ENCODE peak calls at places on chromosomes 1 and 21, in nine cellular contexts. One of them, this sample, is unnamed. For H3K4me1, the result is how much of the 10 kb centered on the place peaks cover.

GRCh38 chr1:226688056-226688748 is 50.9 kb downstream of the ITPKB start:
- DNase-seq in SK-N-SH: no peak
- DNase-seq in K562: no peak
- DNase-seq in prostate gland: no peak
- DNase-seq in H1: no peak
- DNase-seq in stomach: no peak
- DNase-seq in HCT116: no peak
- DNase-seq in GM12878: no peak
- DNase-seq in spleen: peak
- DNase-seq in this sample: no peak

GRCh38 chr1:156123356-156124196 is 9.1 kb downstream of the LMNA start:
- DNase-seq in SK-N-SH: peak
- DNase-seq in K562: peak
- DNase-seq in prostate gland: peak
- DNase-seq in H1: peak
- DNase-seq in stomach: peak
- DNase-seq in HCT116: peak
- DNase-seq in GM12878: peak
- DNase-seq in spleen: peak
- DNase-seq in this sample: peak

GRCh38 chr1:21372383-21372782 is 67.6 kb upstream of the NBPF3 start:
- DNase-seq in SK-N-SH: no peak
- DNase-seq in K562: peak
- DNase-seq in prostate gland: no peak
- DNase-seq in H1: no peak
- DNase-seq in stomach: no peak
- DNase-seq in HCT116: no peak
- DNase-seq in GM12878: no peak
- DNase-seq in spleen: no peak
- DNase-seq in this sample: no peak

GRCh38 chr1:159196543-159196942 is 8.1 kb upstream of the ACKR1 start:
- DNase-seq in SK-N-SH: no peak
- DNase-seq in K562: no peak
- DNase-seq in prostate gland: no peak
- DNase-seq in H1: peak
- DNase-seq in stomach: no peak
- DNase-seq in HCT116: no peak
- DNase-seq in GM12878: no peak
- DNase-seq in spleen: no peak
- DNase-seq in this sample: no peak

GRCh38 chr1:169368406-169368769 is 393 bp downstream of the BLZF1 start:
- DNase-seq in SK-N-SH: peak
- DNase-seq in K562: peak
- DNase-seq in prostate gland: peak
- DNase-seq in H1: no peak
- DNase-seq in stomach: peak
- DNase-seq in HCT116: no peak
- DNase-seq in GM12878: peak
- DNase-seq in spleen: peak
- DNase-seq in this sample: no peak

GRCh38 chr1:17184822-17185484 is 20.0 kb upstream of the PADI1 start:
- DNase-seq in SK-N-SH: no peak
- DNase-seq in K562: no peak
- DNase-seq in prostate gland: no peak
- DNase-seq in H1: peak
- DNase-seq in stomach: no peak
- DNase-seq in HCT116: no peak
- DNase-seq in GM12878: no peak
- DNase-seq in spleen: no peak
- DNase-seq in this sample: no peak

GRCh38 chr1:85148524-85149250 is 52.1 kb downstream of the SYDE2 start:
- DNase-seq in SK-N-SH: no peak
- DNase-seq in K562: no peak
- DNase-seq in prostate gland: no peak
- DNase-seq in H1: no peak
- DNase-seq in stomach: no peak
- DNase-seq in HCT116: no peak
- DNase-seq in GM12878: peak
- DNase-seq in spleen: no peak
- DNase-seq in this sample: no peak

GRCh38 chr1:75548721-75549480 is 62.0 kb downstream of the SLC44A5 start:
- DNase-seq in SK-N-SH: no peak
- DNase-seq in K562: no peak
- DNase-seq in prostate gland: no peak
- DNase-seq in H1: no peak
- DNase-seq in stomach: no peak
- DNase-seq in HCT116: no peak
- DNase-seq in GM12878: no peak
- DNase-seq in spleen: no peak
- DNase-seq in this sample: no peak

GRCh38 chr21:18951291-18952038 is 547.9 kb upstream of the TMPRSS15 start:
- DNase-seq in SK-N-SH: peak
- DNase-seq in K562: no peak
- DNase-seq in prostate gland: no peak
- DNase-seq in H1: peak
- DNase-seq in stomach: no peak
- DNase-seq in HCT116: no peak
- DNase-seq in GM12878: no peak
- DNase-seq in spleen: no peak
- DNase-seq in this sample: no peak

GRCh38 chr21:25175938-25176337 is 431.3 kb downstream of the MRPL39 start:
- DNase-seq in SK-N-SH: no peak
- DNase-seq in K562: no peak
- DNase-seq in prostate gland: no peak
- DNase-seq in H1: no peak
- DNase-seq in stomach: no peak
- DNase-seq in HCT116: no peak
- DNase-seq in GM12878: no peak
- DNase-seq in spleen: no peak
- DNase-seq in this sample: no peak

GRCh38 chr1:154743536-154744036 is 126.5 kb downstream of the KCNN3 start:
- DNase-seq in SK-N-SH: no peak
- DNase-seq in K562: no peak
- DNase-seq in prostate gland: no peak
- DNase-seq in H1: no peak
- DNase-seq in stomach: no peak
- DNase-seq in HCT116: no peak
- DNase-seq in GM12878: no peak
- DNase-seq in spleen: no peak
- DNase-seq in this sample: no peak

GRCh38 chr1:203503851-203504250 is 9.9 kb downstream of the OPTC start:
- DNase-seq in SK-N-SH: no peak
- DNase-seq in K562: no peak
- DNase-seq in prostate gland: no peak
- DNase-seq in H1: no peak
- DNase-seq in stomach: no peak
- DNase-seq in HCT116: no peak
- DNase-seq in GM12878: no peak
- DNase-seq in spleen: no peak
- DNase-seq in this sample: no peak

GRCh38 chr1:203505526-203506189 is 11.7 kb downstream of the OPTC start:
- DNase-seq in SK-N-SH: no peak
- DNase-seq in K562: no peak
- DNase-seq in prostate gland: no peak
- DNase-seq in H1: no peak
- DNase-seq in stomach: no peak
- DNase-seq in HCT116: no peak
- DNase-seq in GM12878: no peak
- DNase-seq in spleen: no peak
- DNase-seq in this sample: no peak

GRCh38 chr1:203506821-203507220 is 12.9 kb downstream of the OPTC start:
- DNase-seq in SK-N-SH: no peak
- DNase-seq in K562: no peak
- DNase-seq in prostate gland: no peak
- DNase-seq in H1: no peak
- DNase-seq in stomach: no peak
- DNase-seq in HCT116: no peak
- DNase-seq in GM12878: no peak
- DNase-seq in spleen: no peak
- DNase-seq in this sample: no peak

GRCh38 chr1:203507227-203507626 is 13.3 kb downstream of the OPTC start:
- DNase-seq in SK-N-SH: peak
- DNase-seq in K562: no peak
- DNase-seq in prostate gland: no peak
- DNase-seq in H1: no peak
- DNase-seq in stomach: no peak
- DNase-seq in HCT116: no peak
- DNase-seq in GM12878: no peak
- DNase-seq in spleen: no peak
- DNase-seq in this sample: no peak

DNA sequence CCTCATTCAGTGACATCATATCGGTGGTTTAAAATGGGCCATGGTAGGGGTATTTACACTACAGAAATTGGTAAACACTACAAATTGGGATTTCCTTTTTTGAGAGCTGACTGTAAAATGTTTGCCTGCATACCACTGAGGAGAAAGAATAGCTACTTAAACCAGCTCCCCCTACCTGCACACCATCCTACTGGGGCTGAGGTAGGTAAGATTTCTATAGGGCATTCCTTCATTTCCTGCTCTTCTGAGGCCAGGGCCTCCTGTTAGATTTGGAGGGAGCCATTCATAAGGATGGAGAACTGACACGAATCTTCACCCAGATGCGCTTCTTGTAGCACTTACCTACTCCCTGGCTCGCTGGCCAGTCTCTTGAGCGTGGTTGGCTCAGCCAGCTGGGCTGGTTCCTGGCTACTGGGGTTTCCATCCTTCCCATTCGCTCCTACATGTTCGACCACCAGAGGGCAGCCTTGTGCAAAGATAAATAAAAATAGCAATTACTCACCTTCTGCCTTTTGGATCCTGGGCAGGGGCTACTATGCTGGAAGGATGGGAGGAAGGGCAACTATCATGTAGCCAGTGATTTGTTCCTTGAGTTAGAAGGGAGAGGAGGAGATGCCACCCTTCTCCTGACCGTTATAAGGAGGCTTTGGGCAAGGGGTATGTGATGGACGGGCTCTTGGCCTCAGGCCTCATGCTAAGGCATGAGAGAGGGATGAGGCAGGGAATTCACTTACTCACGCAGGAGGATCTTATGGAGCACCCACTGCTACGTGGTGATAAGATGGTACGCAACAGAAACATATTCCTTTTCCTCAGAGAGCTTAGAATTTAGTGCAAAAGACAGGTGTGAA is 10.7 kb downstream of the OPTC start:
- DNase-seq in SK-N-SH: peak
- DNase-seq in K562: peak
- DNase-seq in prostate gland: peak
- DNase-seq in H1: peak
- DNase-seq in stomach: peak
- DNase-seq in HCT116: peak
- DNase-seq in GM12878: peak
- DNase-seq in spleen: peak
- DNase-seq in this sample: peak
- TF ChIP-seq CTCF in SK-N-SH: peak
- TF ChIP-seq CTCF in K562: peak
- TF ChIP-seq CTCF in prostate gland: peak
- TF ChIP-seq CTCF in H1: peak
- TF ChIP-seq CTCF in stomach: peak
- TF ChIP-seq CTCF in HCT116: peak
- TF ChIP-seq CTCF in GM12878: peak
- TF ChIP-seq CTCF in spleen: peak
- TF ChIP-seq CTCF in this sample: peak

DNA sequence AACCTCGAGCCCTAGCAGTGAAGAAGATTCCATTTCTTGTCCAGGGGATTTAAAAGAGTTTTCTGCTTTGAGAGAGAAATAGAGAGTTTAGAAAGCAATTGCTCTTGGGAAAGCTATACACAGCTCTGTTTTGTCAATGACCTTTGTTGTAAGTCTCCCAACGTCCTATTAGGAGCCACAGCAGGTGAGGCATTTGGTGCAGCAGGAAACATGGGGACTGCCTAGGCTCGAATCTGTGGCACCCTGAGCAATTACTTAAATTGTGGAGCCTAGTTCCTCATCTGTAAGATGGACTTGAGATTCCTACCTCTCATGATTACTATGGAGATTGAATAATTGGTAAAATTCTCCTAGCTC is 8.2 kb downstream of the DCLRE1B start:
- DNase-seq in SK-N-SH: no peak
- DNase-seq in K562: no peak
- DNase-seq in prostate gland: no peak
- DNase-seq in H1: no peak
- DNase-seq in stomach: no peak
- DNase-seq in HCT116: no peak
- DNase-seq in GM12878: no peak
- DNase-seq in spleen: no peak
- DNase-seq in this sample: no peak
- H3K4me1 ChIP-seq in SK-N-SH: under half
- H3K4me1 ChIP-seq in K562: under half
- H3K4me1 ChIP-seq in prostate gland: under half
- H3K4me1 ChIP-seq in H1: under half
- H3K4me1 ChIP-seq in stomach: under half
- H3K4me1 ChIP-seq in HCT116: under half
- H3K4me1 ChIP-seq in GM12878: under half
- H3K4me1 ChIP-seq in spleen: under half
- H3K4me1 ChIP-seq in this sample: under half

GRCh38 chr1:244850896-244851295 is 13.4 kb downstream of the HNRNPU start:
- DNase-seq in SK-N-SH: no peak
- DNase-seq in K562: no peak
- DNase-seq in prostate gland: no peak
- DNase-seq in H1: no peak
- DNase-seq in stomach: no peak
- DNase-seq in HCT116: no peak
- DNase-seq in GM12878: no peak
- DNase-seq in spleen: no peak
- DNase-seq in this sample: no peak

GRCh38 chr1:244846653-244847052 is 11.2 kb downstream of the COX20 start:
- DNase-seq in SK-N-SH: no peak
- DNase-seq in K562: no peak
- DNase-seq in prostate gland: no peak
- DNase-seq in H1: no peak
- DNase-seq in stomach: no peak
- DNase-seq in HCT116: no peak
- DNase-seq in GM12878: no peak
- DNase-seq in spleen: no peak
- DNase-seq in this sample: no peak

GRCh38 chr1:244850099-244850852 is 14.1 kb downstream of the HNRNPU start:
- DNase-seq in SK-N-SH: no peak
- DNase-seq in K562: no peak
- DNase-seq in prostate gland: no peak
- DNase-seq in H1: no peak
- DNase-seq in stomach: no peak
- DNase-seq in HCT116: no peak
- DNase-seq in GM12878: no peak
- DNase-seq in spleen: no peak
- DNase-seq in this sample: no peak

GRCh38 chr1:244851546-244852231 is 12.7 kb downstream of the HNRNPU start:
- DNase-seq in SK-N-SH: no peak
- DNase-seq in K562: no peak
- DNase-seq in prostate gland: no peak
- DNase-seq in H1: no peak
- DNase-seq in stomach: no peak
- DNase-seq in HCT116: no peak
- DNase-seq in GM12878: no peak
- DNase-seq in spleen: no peak
- DNase-seq in this sample: no peak

GRCh38 chr1:244849189-244849866 is 13.9 kb downstream of the COX20 start:
- DNase-seq in SK-N-SH: no peak
- DNase-seq in K562: no peak
- DNase-seq in prostate gland: no peak
- DNase-seq in H1: no peak
- DNase-seq in stomach: no peak
- DNase-seq in HCT116: no peak
- DNase-seq in GM12878: no peak
- DNase-seq in spleen: no peak
- DNase-seq in this sample: no peak
- TF ChIP-seq POLR2AphosphoS5 in SK-N-SH: no peak
- TF ChIP-seq POLR2AphosphoS5 in K562: no peak
- TF ChIP-seq POLR2AphosphoS5 in prostate gland: no peak
- TF ChIP-seq POLR2AphosphoS5 in H1: peak
- TF ChIP-seq POLR2AphosphoS5 in stomach: no peak
- TF ChIP-seq POLR2AphosphoS5 in HCT116: no peak
- TF ChIP-seq POLR2AphosphoS5 in GM12878: no peak
- TF ChIP-seq POLR2AphosphoS5 in spleen: peak
- TF ChIP-seq POLR2AphosphoS5 in this sample: no peak

GRCh38 chr21:36175771-36176565 is 19.3 kb downstream of the DOP1B start:
- DNase-seq in SK-N-SH: no peak
- DNase-seq in K562: no peak
- DNase-seq in prostate gland: no peak
- DNase-seq in H1: no peak
- DNase-seq in stomach: no peak
- DNase-seq in HCT116: no peak
- DNase-seq in GM12878: no peak
- DNase-seq in spleen: no peak
- DNase-seq in this sample: no peak
- TF ChIP-seq CTCF in SK-N-SH: no peak
- TF ChIP-seq CTCF in K562: no peak
- TF ChIP-seq CTCF in prostate gland: no peak
- TF ChIP-seq CTCF in H1: no peak
- TF ChIP-seq CTCF in stomach: no peak
- TF ChIP-seq CTCF in HCT116: no peak
- TF ChIP-seq CTCF in GM12878: no peak
- TF ChIP-seq CTCF in spleen: no peak
- TF ChIP-seq CTCF in this sample: no peak